ENCODE peak calls at places on chromosomes 16 and 17, in four cellular contexts. One of them, this sample, is unnamed.

GRCh38 chr17:7673239-7673638 is 14.1 kb downstream of the TP53 start:
- DNase-seq in CD4-positive, alpha-beta T cell: no peak
- DNase-seq in fibroblast of the aortic adventitia: no peak
- DNase-seq in occipital lobe: no peak
- DNase-seq in this sample: no peak

GRCh38 chr16:13036600-13036999 is 135.2 kb downstream of the SHISA9 start:
- DNase-seq in CD4-positive, alpha-beta T cell: no peak
- DNase-seq in fibroblast of the aortic adventitia: peak
- DNase-seq in occipital lobe: no peak
- DNase-seq in this sample: peak

GRCh38 chr17:58703137-58703846 is 10.9 kb downstream of the RAD51C start:
- DNase-seq in CD4-positive, alpha-beta T cell: no peak
- DNase-seq in fibroblast of the aortic adventitia: peak
- DNase-seq in occipital lobe: no peak
- DNase-seq in this sample: peak

GRCh38 chr16:674968-675883 is at the start of gene RHBDL1:
- DNase-seq in CD4-positive, alpha-beta T cell: no peak
- DNase-seq in fibroblast of the aortic adventitia: peak
- DNase-seq in occipital lobe: peak
- DNase-seq in this sample: peak

GRCh38 chr16:12079411-12079965 is 103.0 kb downstream of the SNX29 start:
- DNase-seq in CD4-positive, alpha-beta T cell: no peak
- DNase-seq in fibroblast of the aortic adventitia: no peak
- DNase-seq in occipital lobe: no peak
- DNase-seq in this sample: no peak

GRCh38 chr16:75236232-75236631 is 15.2 kb downstream of the BCAR1 start:
- DNase-seq in CD4-positive, alpha-beta T cell: no peak
- DNase-seq in fibroblast of the aortic adventitia: no peak
- DNase-seq in occipital lobe: no peak
- DNase-seq in this sample: no peak

GRCh38 chr17:83181991-83182619 is 102.7 kb downstream of the METRNL start:
- DNase-seq in CD4-positive, alpha-beta T cell: no peak
- DNase-seq in fibroblast of the aortic adventitia: no peak
- DNase-seq in occipital lobe: no peak
- DNase-seq in this sample: no peak

GRCh38 chr16:18039931-18040330 is 296.6 kb downstream of the NPIPA8 start:
- DNase-seq in CD4-positive, alpha-beta T cell: no peak
- DNase-seq in fibroblast of the aortic adventitia: no peak
- DNase-seq in occipital lobe: no peak
- DNase-seq in this sample: no peak